ENCODE peak calls at places on chromosomes 1 and 21, in seven cellular contexts. One of them, this sample, is unnamed.

GRCh38 chr1:160834945-160835565 is 27.6 kb downstream of the CD244 start:
- DNase-seq in Kasumi-1: peak; percentile 61
- DNase-seq in T follicular helper cell: peak; percentile 30
- DNase-seq in left colon: peak; percentile 24
- DNase-seq in stimulated activated CD4-positive, alpha-beta T cell treated with anti-CD3 and anti-CD28 coated beads, Interleukin-4, amount 100 ng/mL, for 1 hour: no peak
- DNase-seq in heart left ventricle: no peak
- DNase-seq in left ventricle myocardium inferior: no peak
- DNase-seq in this sample: peak; percentile 74

GRCh38 chr1:47752048-47752451 is 245.1 kb downstream of the TRABD2B start:
- DNase-seq in Kasumi-1: no peak
- DNase-seq in T follicular helper cell: no peak
- DNase-seq in left colon: peak; percentile 66
- DNase-seq in stimulated activated CD4-positive, alpha-beta T cell treated with anti-CD3 and anti-CD28 coated beads, Interleukin-4, amount 100 ng/mL, for 1 hour: no peak
- DNase-seq in heart left ventricle: no peak
- DNase-seq in left ventricle myocardium inferior: no peak
- DNase-seq in this sample: peak; percentile 58

GRCh38 chr1:245771521-245772281 is 616.9 kb downstream of the KIF26B start:
- DNase-seq in Kasumi-1: no peak
- DNase-seq in T follicular helper cell: no peak
- DNase-seq in left colon: no peak
- DNase-seq in stimulated activated CD4-positive, alpha-beta T cell treated with anti-CD3 and anti-CD28 coated beads, Interleukin-4, amount 100 ng/mL, for 1 hour: no peak
- DNase-seq in heart left ventricle: no peak
- DNase-seq in left ventricle myocardium inferior: no peak
- DNase-seq in this sample: peak; percentile 32

GRCh38 chr1:26894263-26894662 is 4.2 kb upstream of the GPN2 start:
- DNase-seq in Kasumi-1: no peak
- DNase-seq in T follicular helper cell: no peak
- DNase-seq in left colon: no peak
- DNase-seq in stimulated activated CD4-positive, alpha-beta T cell treated with anti-CD3 and anti-CD28 coated beads, Interleukin-4, amount 100 ng/mL, for 1 hour: no peak
- DNase-seq in heart left ventricle: no peak
- DNase-seq in left ventricle myocardium inferior: no peak
- DNase-seq in this sample: no peak

GRCh38 chr21:33022489-33022827 is 3.3 kb upstream of the OLIG2 start:
- DNase-seq in Kasumi-1: no peak
- DNase-seq in T follicular helper cell: no peak
- DNase-seq in left colon: no peak
- DNase-seq in stimulated activated CD4-positive, alpha-beta T cell treated with anti-CD3 and anti-CD28 coated beads, Interleukin-4, amount 100 ng/mL, for 1 hour: no peak
- DNase-seq in heart left ventricle: no peak
- DNase-seq in left ventricle myocardium inferior: no peak
- DNase-seq in this sample: no peak

GRCh38 chr1:173364827-173365226 is 112.3 kb upstream of the PRDX6 start:
- DNase-seq in Kasumi-1: no peak
- DNase-seq in T follicular helper cell: no peak
- DNase-seq in left colon: no peak
- DNase-seq in stimulated activated CD4-positive, alpha-beta T cell treated with anti-CD3 and anti-CD28 coated beads, Interleukin-4, amount 100 ng/mL, for 1 hour: no peak
- DNase-seq in heart left ventricle: no peak
- DNase-seq in left ventricle myocardium inferior: no peak
- DNase-seq in this sample: no peak

GRCh38 chr1:59673575-59674467 is 140.9 kb upstream of the HOOK1 start:
- DNase-seq in Kasumi-1: no peak
- DNase-seq in T follicular helper cell: no peak
- DNase-seq in left colon: peak; percentile 49
- DNase-seq in stimulated activated CD4-positive, alpha-beta T cell treated with anti-CD3 and anti-CD28 coated beads, Interleukin-4, amount 100 ng/mL, for 1 hour: no peak
- DNase-seq in heart left ventricle: no peak
- DNase-seq in left ventricle myocardium inferior: no peak
- DNase-seq in this sample: peak; percentile 17

GRCh38 chr1:13543927-13544556 is 30.2 kb upstream of the LRRC38 start:
- DNase-seq in Kasumi-1: no peak
- DNase-seq in T follicular helper cell: no peak
- DNase-seq in left colon: no peak
- DNase-seq in stimulated activated CD4-positive, alpha-beta T cell treated with anti-CD3 and anti-CD28 coated beads, Interleukin-4, amount 100 ng/mL, for 1 hour: no peak
- DNase-seq in heart left ventricle: no peak
- DNase-seq in left ventricle myocardium inferior: peak; percentile 60
- DNase-seq in this sample: peak; percentile 49

GRCh38 chr1:32338637-32339145 is 2.7 kb upstream of the MARCKSL1 start:
- DNase-seq in Kasumi-1: no peak
- DNase-seq in T follicular helper cell: no peak
- DNase-seq in left colon: peak; percentile 55
- DNase-seq in stimulated activated CD4-positive, alpha-beta T cell treated with anti-CD3 and anti-CD28 coated beads, Interleukin-4, amount 100 ng/mL, for 1 hour: no peak
- DNase-seq in heart left ventricle: no peak
- DNase-seq in left ventricle myocardium inferior: no peak
- DNase-seq in this sample: no peak

GRCh38 chr1:6488602-6489382 is 2.7 kb downstream of the PLEKHG5 start:
- DNase-seq in Kasumi-1: no peak
- DNase-seq in T follicular helper cell: no peak
- DNase-seq in left colon: peak; percentile 78
- DNase-seq in stimulated activated CD4-positive, alpha-beta T cell treated with anti-CD3 and anti-CD28 coated beads, Interleukin-4, amount 100 ng/mL, for 1 hour: no peak
- DNase-seq in heart left ventricle: no peak
- DNase-seq in left ventricle myocardium inferior: no peak
- DNase-seq in this sample: no peak

GRCh38 chr1:33319186-33319948 is 1.5 kb downstream of the A3GALT2 start:
- DNase-seq in Kasumi-1: no peak
- DNase-seq in T follicular helper cell: no peak
- DNase-seq in left colon: no peak
- DNase-seq in stimulated activated CD4-positive, alpha-beta T cell treated with anti-CD3 and anti-CD28 coated beads, Interleukin-4, amount 100 ng/mL, for 1 hour: no peak
- DNase-seq in heart left ventricle: no peak
- DNase-seq in left ventricle myocardium inferior: no peak
- DNase-seq in this sample: no peak

GRCh38 chr1:232594018-232594502 is 35.9 kb downstream of the SIPA1L2 start:
- DNase-seq in Kasumi-1: no peak
- DNase-seq in T follicular helper cell: no peak
- DNase-seq in left colon: no peak
- DNase-seq in stimulated activated CD4-positive, alpha-beta T cell treated with anti-CD3 and anti-CD28 coated beads, Interleukin-4, amount 100 ng/mL, for 1 hour: no peak
- DNase-seq in heart left ventricle: no peak
- DNase-seq in left ventricle myocardium inferior: no peak
- DNase-seq in this sample: peak; percentile 58

This sample was measured in hepatocyte.